ENCODE peak calls at places on chromosomes 3 and 15, in eight cellular contexts. Q, Y, I, X, J, K, C and W are unnamed samples.

GRCh38 chr3:156109989-156110388 is 10.4 kb upstream of the KCNAB1 start:
- DNase-seq in J (no peak), X (no peak), Y (no peak), I (no peak), Q (no peak), C (peak), K (no peak), W (no peak)

GRCh38 chr3:170076715-170077238 is 39.0 kb downstream of the GPR160 start:
- DNase-seq in Q (no peak), Y (no peak), K (no peak), I (peak), X (no peak), J (no peak), C (no peak), W (no peak)

GRCh38 chr3:108103971-108104797 is 13.4 kb upstream of the CD47 start:
- DNase-seq in I (peak), Q (no peak), Y (no peak), C (no peak), J (no peak), K (peak), X (peak), W (no peak)

GRCh38 chr3:188061133-188061532 is 92.8 kb upstream of the LPP start:
- DNase-seq in Y (peak), K (peak), X (no peak), Q (peak), C (no peak), I (peak), J (no peak), W (no peak)

GRCh38 chr3:86867990-86868389 is 123.0 kb downstream of the VGLL3 start:
- DNase-seq in J (no peak), X (no peak), I (peak), K (no peak), Q (no peak), Y (no peak), C (no peak), W (no peak)

GRCh38 chr3:15148614-15149013 is 49.7 kb upstream of the RBSN start:
- DNase-seq in I (peak), Y (no peak), J (no peak), Q (no peak), C (peak), K (no peak), X (no peak), W (no peak)

GRCh38 chr3:192879346-192880031 is 38.2 kb downstream of the MB21D2 start:
- DNase-seq in X (no peak), Y (no peak), C (no peak), J (no peak), K (no peak), Q (no peak), I (peak), W (no peak)

GRCh38 chr3:17686613-17687012 is 55.8 kb downstream of the TBC1D5 start:
- DNase-seq in Q (no peak), J (no peak), K (no peak), X (no peak), I (peak), Y (no peak), C (peak), W (no peak)

GRCh38 chr3:58754074-58754473 is 87.5 kb upstream of the FAM3D start:
- DNase-seq in J (no peak), K (no peak), I (no peak), X (no peak), C (no peak), Y (no peak), Q (peak), W (no peak)

GRCh38 chr15:90883971-90884718 is at the start of gene FES:
- DNase-seq in Q (no peak), K (no peak), J (no peak), I (peak), C (no peak), Y (no peak), X (peak), W (peak)

GRCh38 chr3:42601898-42602581 is 1.6 kb downstream of the NKTR start:
- DNase-seq in J (no peak), K (no peak), Q (no peak), Y (no peak), I (peak), C (peak), X (no peak), W (no peak)

GRCh38 chr3:51382076-51382745 is 2.9 kb upstream of the MANF start:
- DNase-seq in C (no peak), X (no peak), Q (no peak), K (no peak), I (no peak), J (no peak), Y (no peak), W (peak)

GRCh38 chr3:188752850-188753249 is 418.9 kb upstream of the TPRG1 start:
- DNase-seq in J (no peak), I (no peak), C (no peak), X (no peak), K (no peak), Q (peak), Y (no peak), W (no peak)

GRCh38 chr15:69314174-69314573 is 15.5 kb downstream of the PAQR5 start:
- DNase-seq in J (no peak), I (no peak), C (no peak), X (no peak), K (no peak), Q (no peak), Y (no peak), W (no peak)

GRCh38 chr3:110697961-110698360 is 373.7 kb upstream of the NECTIN3 start:
- DNase-seq in K (no peak), Y (no peak), C (no peak), I (peak), J (no peak), Q (no peak), X (no peak), W (no peak)

GRCh38 chr3:113664523-113665094 is 31.8 kb downstream of the USF3 start:
- DNase-seq in I (no peak), C (no peak), Q (no peak), J (no peak), K (no peak), X (no peak), Y (no peak), W (no peak)

GRCh38 chr15:89052474-89052873 is 35.8 kb upstream of the ABHD2 start:
- DNase-seq in C (no peak), J (no peak), X (no peak), I (peak), Y (no peak), Q (no peak), K (no peak), W (no peak)

GRCh38 chr3:62201438-62202035 is 171.8 kb downstream of the FEZF2 start:
- DNase-seq in C (peak), J (no peak), Q (peak), Y (no peak), K (peak), X (no peak), I (peak), W (no peak)

GRCh38 chr3:112074616-112075497 is 11.3 kb upstream of the C3orf52 start:
- DNase-seq in X (no peak), K (peak), C (no peak), I (peak), J (no peak), Y (no peak), Q (no peak), W (no peak)